ENCODE peak calls at places on chromosomes 4 and X, in nine cellular contexts. I is neural crest cell; Z is osteocyte; D is posterior cingulate gyrus; S is tibial nerve; U is anterior cingulate cortex; J is stimulated activated CD8-positive, alpha-beta memory T cell treated with anti-CD3 and anti-CD28 coated beads, Interleukin-12 subunit alpha, Interleukin-12 subunit beta, amount 100 ng/mL, for 1 hour; O is HepG2; L is breast epithelium. A is an unnamed sample.

GRCh38 chrX:48792219-48792618 is 5.8 kb downstream of the GATA1 start:
- DNase-seq in I (no peak), Z (no peak), D (no peak), S (no peak), U (no peak), J (no peak), O (no peak), L (no peak), A (peak; percentile 82)

GRCh38 chr4:175705407-175705806 is 106.7 kb downstream of the GPM6A start:
- DNase-seq in I (peak; percentile 39), Z (no peak), D (peak; percentile 96), S (no peak), U (peak; percentile 28), J (no peak), O (no peak), L (no peak), A (no peak)

GRCh38 chrX:79506001-79506400 is 138.9 kb upstream of the ITM2A start:
- DNase-seq in I (no peak), Z (no peak), D (no peak), S (no peak), U (no peak), J (no peak), O (no peak), L (no peak), A (no peak)

GRCh38 chr4:124085561-124086180 is 626.9 kb downstream of the ANKRD50 start:
- DNase-seq in I (no peak), Z (no peak), D (no peak), S (no peak), U (no peak), J (no peak), O (no peak), L (no peak), A (no peak)

GRCh38 chr4:17283251-17283650 is 228.6 kb downstream of the QDPR start:
- DNase-seq in I (no peak), Z (no peak), D (peak; percentile 85), S (no peak), U (no peak), J (no peak), O (no peak), L (no peak), A (no peak)

GRCh38 chrX:151704023-151704663 is 8.9 kb downstream of the PRRG3 start:
- DNase-seq in I (no peak), Z (no peak), D (no peak), S (no peak), U (no peak), J (no peak), O (no peak), L (no peak), A (peak; percentile 76)

GRCh38 chr4:77800077-77800476 is 19.1 kb downstream of the CNOT6L start:
- DNase-seq in I (no peak), Z (no peak), D (no peak), S (no peak), U (no peak), J (no peak), O (no peak), L (no peak), A (no peak)

GRCh38 chr4:98662619-98663225 is 4.3 kb upstream of the TSPAN5 start:
- DNase-seq in I (no peak), Z (no peak), D (no peak), S (no peak), U (no peak), J (no peak), O (no peak), L (no peak), A (no peak)

GRCh38 chr4:86831262-86832090 is 17.7 kb downstream of the SLC10A6 start:
- DNase-seq in I (no peak), Z (no peak), D (no peak), S (no peak), U (no peak), J (no peak), O (peak; percentile 1), L (peak; percentile 61), A (no peak)

GRCh38 chr4:8837181-8837811 is 34.3 kb downstream of the HMX1 start:
- DNase-seq in I (no peak), Z (peak; percentile 59), D (peak; percentile 80), S (no peak), U (no peak), J (no peak), O (no peak), L (peak; percentile 20), A (peak; percentile 60)

GRCh38 chr4:137819964-137820383 is 287.7 kb upstream of the PCDH18 start:
- DNase-seq in I (no peak), Z (no peak), D (no peak), S (no peak), U (no peak), J (no peak), O (peak; percentile 45), L (no peak), A (no peak)

GRCh38 chrX:40152173-40152705 is 54.5 kb upstream of the BCOR start:
- DNase-seq in I (peak; percentile 39), Z (no peak), D (peak; percentile 92), S (no peak), U (peak; percentile 12), J (no peak), O (no peak), L (no peak), A (no peak)

GRCh38 chr4:8729408-8730149 is 137.0 kb downstream of the CPZ start:
- DNase-seq in I (no peak), Z (peak; percentile 77), D (peak; percentile 65), S (no peak), U (no peak), J (no peak), O (no peak), L (peak; percentile 35), A (no peak)

GRCh38 chrX:18886344-18887161 is 97.4 kb downstream of the PHKA2 start:
- DNase-seq in I (peak; percentile 29), Z (no peak), D (peak; percentile 93), S (peak; percentile 51), U (peak; percentile 8), J (no peak), O (peak; percentile 22), L (peak; percentile 58), A (no peak)

GRCh38 chrX:58025979-58026378 is 115.7 kb upstream of the ZXDA start:
- DNase-seq in I (no peak), Z (no peak), D (no peak), S (peak; percentile 39), U (no peak), J (peak; percentile 2), O (peak; percentile 17), L (no peak), A (no peak)

GRCh38 chr4:173025131-173025530 is 143.5 kb upstream of the GALNT7 start:
- DNase-seq in I (peak; percentile 39), Z (no peak), D (no peak), S (peak; percentile 83), U (no peak), J (no peak), O (peak; percentile 38), L (no peak), A (no peak)

GRCh38 chr4:78426972-78427371 is 124.6 kb upstream of the ANXA3 start:
- DNase-seq in I (no peak), Z (no peak), D (no peak), S (no peak), U (no peak), J (no peak), O (peak; percentile 13), L (no peak), A (no peak)

GRCh38 chrX:17052776-17053175 is 106.3 kb downstream of the REPS2 start:
- DNase-seq in I (no peak), Z (no peak), D (no peak), S (no peak), U (no peak), J (no peak), O (no peak), L (no peak), A (no peak)

GRCh38 chr4:114178392-114178791 is 198.9 kb upstream of the ARSJ start:
- DNase-seq in I (no peak), Z (no peak), D (no peak), S (no peak), U (no peak), J (no peak), O (no peak), L (no peak), A (no peak)

GRCh38 chr4:145734051-145734450 is 54.1 kb downstream of the C4orf51 start:
- DNase-seq in I (no peak), Z (no peak), D (no peak), S (no peak), U (no peak), J (no peak), O (no peak), L (no peak), A (no peak)

GRCh38 chr4:16337936-16338335 is 111.7 kb upstream of the TAPT1 start:
- DNase-seq in I (no peak), Z (no peak), D (no peak), S (no peak), U (no peak), J (no peak), O (no peak), L (no peak), A (no peak)

GRCh38 chr4:158776106-158776505 is 7.3 kb downstream of the FNIP2 start:
- DNase-seq in I (no peak), Z (no peak), D (no peak), S (no peak), U (no peak), J (no peak), O (no peak), L (no peak), A (no peak)

GRCh38 chr4:87896020-87896621 is 63.4 kb downstream of the MEPE start:
- DNase-seq in I (no peak), Z (no peak), D (no peak), S (peak; percentile 42), U (no peak), J (no peak), O (peak; percentile 52), L (no peak), A (no peak)

GRCh38 chr4:20493761-20494353 is 206.4 kb upstream of the PACRGL start:
- DNase-seq in I (no peak), Z (no peak), D (no peak), S (no peak), U (no peak), J (no peak), O (no peak), L (no peak), A (no peak)

GRCh38 chrX:22666441-22666840 is 333.3 kb upstream of the DDX53 start:
- DNase-seq in I (no peak), Z (no peak), D (peak; percentile 75), S (no peak), U (peak; percentile 2), J (no peak), O (peak; percentile 12), L (no peak), A (no peak)

GRCh38 chr4:11343536-11343935 is 85.2 kb downstream of the HS3ST1 start:
- DNase-seq in I (no peak), Z (no peak), D (no peak), S (no peak), U (no peak), J (no peak), O (no peak), L (no peak), A (no peak)

GRCh38 chr4:19128176-19128575 is 1106.6 kb upstream of the LCORL start:
- DNase-seq in I (no peak), Z (no peak), D (no peak), S (no peak), U (no peak), J (no peak), O (no peak), L (no peak), A (no peak)

GRCh38 chr4:121462660-121463261 is 81.9 kb upstream of the QRFPR start:
- DNase-seq in I (peak; percentile 44), Z (no peak), D (no peak), S (peak; percentile 76), U (no peak), J (no peak), O (peak; percentile 57), L (no peak), A (no peak)

GRCh38 chrX:16278927-16279326 is 111.6 kb downstream of the MAGEB17 start:
- DNase-seq in I (no peak), Z (no peak), D (no peak), S (no peak), U (no peak), J (no peak), O (no peak), L (no peak), A (no peak)

GRCh38 chrX:8879750-8880149 is 78.6 kb upstream of the FAM9A start:
- DNase-seq in I (peak; percentile 5), Z (no peak), D (no peak), S (peak; percentile 4), U (no peak), J (no peak), O (peak; percentile 1), L (no peak), A (no peak)

GRCh38 chr4:1239141-1239948 is 9.6 kb downstream of the CTBP1 start:
- DNase-seq in I (no peak), Z (no peak), D (peak; percentile 77), S (no peak), U (no peak), J (no peak), O (no peak), L (no peak), A (no peak)

A was measured in mesenteric fat pad.